ENCODE peak calls at places on chromosome 9, in four cellular contexts. E is AG10803; U is CD8-positive, alpha-beta T cell; Y is adrenal gland. C is an unnamed sample.

GRCh38 chr9:69186841-69187611 is 12.9 kb downstream of the TJP2 start:
- DNase-seq in U (no peak), Y (peak), E (peak), C (peak)

GRCh38 chr9:3758816-3759576 is 233.2 kb upstream of the RFX3 start:
- DNase-seq in U (no peak), E (peak), Y (no peak), C (peak)

GRCh38 chr9:118538981-118539380 is 830.3 kb downstream of the BRINP1 start:
- DNase-seq in E (no peak), U (no peak), Y (no peak), C (no peak)

GRCh38 chr9:121085661-121086060 is 10.9 kb downstream of the CNTRL start:
- DNase-seq in Y (no peak), E (peak), U (no peak), C (no peak)

GRCh38 chr9:70994582-70994981 is 126.8 kb downstream of the TRPM3 start:
- DNase-seq in U (no peak), E (no peak), Y (no peak), C (no peak)

GRCh38 chr9:115442054-115442453 is 324.1 kb upstream of the TNC start:
- DNase-seq in Y (no peak), E (peak), U (no peak), C (peak)

GRCh38 chr9:116323012-116323411 is 169.4 kb downstream of the PAPPA start:
- DNase-seq in Y (no peak), U (no peak), E (no peak), C (no peak)

GRCh38 chr9:97387936-97388684 is 23.8 kb upstream of the TDRD7 start:
- DNase-seq in E (no peak), Y (no peak), U (no peak), C (no peak)

GRCh38 chr9:110580850-110581249 is 1.3 kb upstream of the SVEP1 start:
- DNase-seq in Y (no peak), E (peak), U (no peak), C (peak)

GRCh38 chr9:33329117-33329563 is 38.8 kb downstream of the NFX1 start:
- DNase-seq in E (peak), U (no peak), Y (peak), C (peak)

GRCh38 chr9:137237759-137238726 is 3.0 kb upstream of the TUBB4B start:
- DNase-seq in Y (no peak), U (no peak), E (no peak), C (no peak)

GRCh38 chr9:4221936-4222335 is 77.9 kb downstream of the GLIS3 start:
- DNase-seq in U (no peak), E (no peak), Y (no peak), C (no peak)

GRCh38 chr9:2242778-2243395 is 227.7 kb downstream of the SMARCA2 start:
- DNase-seq in U (no peak), Y (peak), E (no peak), C (no peak)

GRCh38 chr9:111118256-111118950 is 80.1 kb upstream of the LPAR1 start:
- DNase-seq in E (peak), Y (no peak), U (no peak), C (no peak)

GRCh38 chr9:126057036-126057435 is 269.6 kb upstream of the MVB12B start:
- DNase-seq in U (no peak), E (no peak), Y (no peak), C (no peak)

GRCh38 chr9:124280176-124280691 is 22.5 kb downstream of the NEK6 start:
- DNase-seq in U (no peak), Y (no peak), E (peak), C (peak)

GRCh38 chr9:128159073-128159783 is 837 bp upstream of the BBLN start:
- DNase-seq in Y (no peak), U (peak), E (no peak), C (no peak)

GRCh38 chr9:16485155-16485554 is 385.3 kb downstream of the BNC2 start:
- DNase-seq in U (no peak), E (peak), Y (no peak), C (no peak)

GRCh38 chr9:129419382-129419899 is 201.5 kb downstream of the C9orf50 start:
- DNase-seq in Y (no peak), U (no peak), E (no peak), C (peak)

GRCh38 chr9:75891277-75892167 is 1.0 kb downstream of the PCSK5 start:
- DNase-seq in E (peak), U (peak), Y (peak), C (peak)
- H3K4me3 ChIP-seq in E (peak), U (peak), Y (peak), C (peak)

DNA sequence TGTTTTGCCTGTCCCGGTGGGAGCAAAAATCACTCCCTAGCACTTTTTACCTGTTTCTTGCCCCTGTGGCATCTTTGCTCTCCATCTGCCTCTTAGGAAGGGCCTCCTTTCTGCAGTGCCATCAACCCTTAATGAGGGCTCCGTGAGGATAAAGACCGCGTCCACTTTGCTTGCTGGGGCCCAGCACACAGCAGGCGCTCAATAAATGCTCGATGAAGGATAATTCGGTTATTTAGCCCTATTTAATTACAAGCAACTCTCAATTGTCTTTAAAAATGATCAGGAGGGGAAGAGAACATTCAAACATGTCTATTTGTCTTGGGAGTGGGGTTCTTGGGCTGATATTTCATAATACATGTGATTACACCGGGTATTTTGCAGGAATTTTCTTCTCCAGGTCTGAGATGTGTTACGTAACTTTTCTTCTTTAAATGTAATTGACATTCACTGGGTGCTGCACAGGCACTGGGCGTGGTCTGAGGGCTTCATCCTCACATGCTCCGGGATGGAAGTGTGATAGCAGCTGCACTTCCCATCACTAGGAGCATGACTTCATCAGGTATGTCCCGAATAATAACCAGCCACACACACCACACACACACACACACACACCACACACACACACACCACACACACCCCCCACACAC is 19.8 kb upstream of the NTNG2 start:
- DNase-seq in U (no peak), E (no peak), Y (no peak), C (no peak)
- H3K4me3 ChIP-seq in U (peak), E (no peak), Y (no peak), C (no peak)

DNA sequence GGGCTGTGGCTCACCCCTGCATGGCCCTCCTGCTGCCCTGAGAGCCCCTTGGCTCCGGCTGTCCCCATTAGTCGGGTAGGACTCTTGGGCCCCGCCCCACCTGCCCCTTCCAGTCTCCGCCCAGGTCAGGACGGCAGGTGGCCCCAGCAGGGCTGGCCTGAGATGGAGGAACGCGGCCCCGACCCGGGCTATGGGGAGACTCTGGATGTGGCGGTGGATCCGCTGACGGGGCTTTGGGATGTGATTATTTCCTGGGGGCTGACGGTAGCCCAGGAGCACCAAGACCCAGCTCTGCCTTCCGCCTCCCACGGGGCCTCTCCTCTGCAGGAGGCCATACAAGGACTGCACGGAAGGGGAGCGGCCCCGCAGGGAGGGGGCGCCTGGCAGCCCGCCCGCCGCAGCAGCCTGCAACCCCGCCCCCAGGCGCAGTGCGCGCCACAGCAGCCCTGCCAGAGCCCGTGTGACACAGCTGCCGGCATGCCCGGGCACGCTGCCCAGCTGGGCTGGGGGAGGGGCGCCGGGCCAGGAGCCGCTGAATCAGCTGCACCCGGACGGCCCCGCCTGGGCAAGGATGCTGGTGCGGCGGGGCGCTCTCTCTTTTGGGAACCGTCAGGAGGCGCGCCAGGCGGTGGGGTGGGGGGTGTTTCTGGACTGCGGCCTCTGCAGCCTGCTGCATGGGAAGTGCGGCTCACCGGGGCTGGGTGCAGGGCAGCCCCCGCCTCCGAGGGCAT is 9.2 kb downstream of the TMEM250 start:
- DNase-seq in E (peak), Y (peak), U (peak), C (peak)
- H3K4me3 ChIP-seq in E (peak), Y (no peak), U (peak), C (peak)

GRCh38 chr9:91150273-91151013 is 211.3 kb downstream of the AUH start:
- DNase-seq in Y (no peak), U (no peak), E (no peak), C (no peak)

GRCh38 chr9:91146391-91147019 is 215.2 kb downstream of the AUH start:
- DNase-seq in Y (no peak), E (no peak), U (no peak), C (no peak)

GRCh38 chr9:91145496-91145895 is 216.2 kb downstream of the AUH start:
- DNase-seq in U (no peak), Y (no peak), E (no peak), C (no peak)

GRCh38 chr9:91147079-91147708 is 214.5 kb downstream of the AUH start:
- DNase-seq in U (no peak), Y (no peak), E (no peak), C (no peak)

GRCh38 chr9:91148306-91148705 is 213.4 kb downstream of the AUH start:
- DNase-seq in U (no peak), E (no peak), Y (no peak), C (no peak)
- H3K4me3 ChIP-seq in U (no peak), E (no peak), Y (no peak), C (no peak)

DNA sequence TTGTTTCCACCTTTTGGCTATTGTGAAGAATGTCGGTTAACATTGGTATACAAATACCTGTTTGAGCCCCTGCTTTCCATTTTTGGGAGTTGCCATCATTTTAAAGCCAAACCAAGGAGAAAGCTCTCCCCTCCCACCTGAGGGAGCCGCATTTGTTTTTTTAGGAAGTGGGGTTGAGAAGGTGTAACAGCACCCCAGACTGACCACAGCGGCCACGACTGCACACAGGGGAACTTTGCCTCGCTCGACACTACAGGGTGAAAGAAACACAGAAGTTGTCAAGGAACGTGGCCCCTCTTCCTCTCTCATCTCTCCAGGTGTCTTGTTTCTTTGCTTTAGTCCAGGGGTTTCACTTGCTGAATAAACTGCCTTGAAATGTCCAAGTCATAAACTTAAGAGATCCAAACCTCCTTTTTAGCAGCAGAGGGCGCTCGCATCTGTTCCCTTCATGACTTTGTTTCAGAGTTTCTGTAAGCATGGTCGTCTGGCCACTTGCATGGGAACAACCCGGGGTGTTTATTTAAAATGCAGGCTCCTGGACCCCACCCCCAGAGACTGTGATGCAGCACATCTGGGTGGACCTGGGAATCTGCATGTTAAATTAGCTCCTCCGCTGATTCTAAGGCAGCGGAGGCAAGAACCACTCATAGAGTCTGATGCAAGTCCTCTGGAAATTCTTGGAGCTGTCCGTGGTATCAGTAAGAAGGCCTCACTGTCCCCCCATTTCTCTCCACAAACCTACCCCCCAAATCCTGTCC is 2.1 kb upstream of the TTLL11 start:
- DNase-seq in U (peak), E (peak), Y (peak), C (peak)
- H3K4me3 ChIP-seq in U (no peak), E (no peak), Y (no peak), C (no peak)

DNA sequence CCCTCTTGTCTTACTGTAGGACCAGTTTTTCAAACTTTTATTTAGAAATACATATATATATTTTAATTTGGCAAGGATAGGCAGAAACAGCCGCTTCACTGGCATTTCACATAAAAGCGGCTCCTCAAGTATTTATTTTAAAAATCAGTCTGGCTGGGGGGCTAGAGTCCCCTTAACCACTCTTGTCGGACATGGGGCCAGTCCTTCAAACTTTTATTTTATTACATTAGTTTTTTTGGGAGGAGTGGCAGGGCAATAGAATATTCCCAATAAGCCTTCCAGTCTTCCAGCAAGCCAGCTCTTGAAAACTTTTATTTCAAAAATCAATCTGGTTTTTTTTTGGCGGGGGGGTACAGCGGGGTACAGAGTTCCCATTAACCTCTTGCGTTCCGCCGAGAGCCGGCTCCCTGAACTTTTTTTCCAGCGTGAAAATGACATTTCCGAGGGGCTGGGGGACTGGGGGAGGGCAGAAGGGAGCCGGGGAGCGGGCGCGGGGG is 641 bp upstream of the ZNF618 start:
- DNase-seq in U (no peak), E (no peak), Y (no peak), C (no peak)
- H3K4me3 ChIP-seq in U (no peak), E (peak), Y (no peak), C (peak)

GRCh38 chr9:94993821-94994165 is 267.3 kb downstream of the AOPEP start:
- DNase-seq in E (no peak), Y (no peak), U (no peak), C (no peak)
- H3K4me3 ChIP-seq in E (no peak), Y (no peak), U (no peak), C (no peak)

GRCh38 chr9:13651526-13651925 is 372.0 kb upstream of the MPDZ start:
- DNase-seq in E (no peak), Y (no peak), U (no peak), C (no peak)
- H3K4me3 ChIP-seq in E (no peak), Y (no peak), U (no peak), C (no peak)